ENCODE peak calls at places on chromosome 22, in seven cellular contexts. D is dorsolateral prefrontal cortex, I is K562, O is cardiac muscle cell, V is fibroblast of lung, C is RWPE1, Z is left lung. L is an unnamed sample.
A peak's percentile ranks its signal among the peaks of the same experiment; 100 is the strongest.

GRCh38 chr22:30763815-30764686 is 69.4 kb downstream of the OSBP2 start:
- DNase-seq in D (peak; percentile 82), I (peak; percentile 75), Z (no peak), V (peak; percentile 84), O (peak; percentile 89), C (peak; percentile 73), L (no peak)

GRCh38 chr22:47837703-47838102 is 1075.3 kb downstream of the TBC1D22A start:
- DNase-seq in C (no peak), Z (no peak), V (peak; percentile 28), D (no peak), I (peak; percentile 59), O (peak; percentile 12), L (no peak)

GRCh38 chr22:27308513-27308912 is 493.0 kb downstream of the MN1 start:
- DNase-seq in I (no peak), O (no peak), Z (no peak), C (no peak), D (no peak), V (no peak), L (no peak)

GRCh38 chr22:35708453-35708852 is 9.2 kb upstream of the APOL5 start:
- DNase-seq in Z (no peak), D (no peak), C (no peak), O (peak; percentile 53), I (no peak), V (peak; percentile 53), L (no peak)

GRCh38 chr22:41822289-41823057 is 10.4 kb upstream of the SREBF2 start:
- DNase-seq in V (peak; percentile 69), Z (no peak), C (peak; percentile 64), O (peak; percentile 63), D (no peak), I (peak; percentile 62), L (no peak)

GRCh38 chr22:30390974-30391691 is 3.9 kb upstream of the RNF215 start:
- DNase-seq in D (peak; percentile 23), V (peak; percentile 72), O (peak; percentile 73), I (peak; percentile 88), Z (peak; percentile 71), C (peak; percentile 38), L (no peak)

GRCh38 chr22:29609139-29609538 is 5.7 kb downstream of the NF2 start:
- DNase-seq in Z (no peak), D (no peak), O (no peak), I (peak; percentile 23), V (no peak), C (no peak), L (no peak)

GRCh38 chr22:50118557-50119168 is 28.9 kb downstream of the MOV10L1 start:
- DNase-seq in V (peak; percentile 95), Z (no peak), I (peak; percentile 95), O (peak; percentile 99), D (no peak), C (no peak), L (no peak)

GRCh38 chr22:32338757-32339156 is 18.9 kb upstream of the RFPL3 start:
- DNase-seq in I (no peak), O (no peak), D (no peak), V (no peak), Z (no peak), C (no peak), L (no peak)

GRCh38 chr22:50587407-50587806 is 4.8 kb upstream of the CHKB start:
- DNase-seq in Z (no peak), C (no peak), V (no peak), I (no peak), O (no peak), D (no peak), L (no peak)

GRCh38 chr22:46428602-46429326 is 93.2 kb downstream of the TRMU start:
- DNase-seq in Z (no peak), I (no peak), O (no peak), V (no peak), D (no peak), C (no peak), L (no peak)

GRCh38 chr22:45425101-45425500 is 11.6 kb downstream of the RIBC2 start:
- DNase-seq in C (no peak), V (no peak), O (peak; percentile 22), Z (no peak), I (no peak), D (no peak), L (no peak)

GRCh38 chr22:27159016-27159415 is 501.6 kb downstream of the MIAT start:
- DNase-seq in D (no peak), C (no peak), V (no peak), O (no peak), Z (no peak), I (no peak), L (no peak)

GRCh38 chr22:24803064-24803542 is 2.9 kb upstream of the SGSM1 start:
- DNase-seq in Z (peak; percentile 37), D (peak; percentile 70), C (peak; percentile 37), O (peak; percentile 42), V (peak; percentile 29), I (peak; percentile 52), L (peak; percentile 61)

DNA sequence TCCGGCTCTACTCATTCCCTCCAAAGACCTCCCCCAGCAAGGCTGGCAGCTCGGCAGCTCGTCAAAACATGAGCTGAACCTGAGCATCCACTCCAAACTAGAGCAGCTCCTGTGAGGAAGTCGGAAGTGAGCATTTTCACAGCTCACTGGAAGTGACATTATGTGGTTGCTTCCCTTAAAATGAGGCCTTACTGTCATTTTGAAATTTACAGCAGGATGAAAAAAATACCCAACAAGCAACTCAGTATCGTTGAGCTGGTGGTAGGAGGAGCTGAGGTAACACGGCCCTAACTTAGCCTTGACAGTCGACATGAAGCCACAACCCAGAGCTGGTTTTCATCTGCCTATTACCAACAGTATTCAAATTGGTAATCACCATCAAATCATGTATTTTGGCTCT is 38.0 kb upstream of the ARFGAP3 start:
- DNase-seq in I (no peak), V (no peak), C (no peak), D (peak; percentile 31), Z (no peak), O (no peak), L (no peak)
- H3K27ac ChIP-seq in I (no peak overlapping the region), V (no peak overlapping the region), C (peak overlapping the region; percentile 19), D (peak overlapping the region; percentile 65), Z (peak overlapping the region; percentile 69), O (peak overlapping the region; percentile 39), L (no peak overlapping the region)

GRCh38 chr22:19757985-19758895 is 2.3 kb upstream of the TBX1 start:
- DNase-seq in I (no peak), Z (no peak), O (no peak), C (no peak), D (no peak), V (no peak), L (no peak)

GRCh38 chr22:19757140-19757984 is 3.2 kb upstream of the TBX1 start:
- DNase-seq in O (no peak), V (no peak), I (no peak), C (no peak), Z (no peak), D (no peak), L (no peak)

GRCh38 chr22:19755722-19756287 is 4.8 kb upstream of the TBX1 start:
- DNase-seq in Z (no peak), O (no peak), I (no peak), D (no peak), V (no peak), C (no peak), L (no peak)

GRCh38 chr22:19755145-19755710 is 5.3 kb upstream of the TBX1 start:
- DNase-seq in I (no peak), C (no peak), O (no peak), Z (no peak), D (no peak), V (no peak), L (no peak)

DNA sequence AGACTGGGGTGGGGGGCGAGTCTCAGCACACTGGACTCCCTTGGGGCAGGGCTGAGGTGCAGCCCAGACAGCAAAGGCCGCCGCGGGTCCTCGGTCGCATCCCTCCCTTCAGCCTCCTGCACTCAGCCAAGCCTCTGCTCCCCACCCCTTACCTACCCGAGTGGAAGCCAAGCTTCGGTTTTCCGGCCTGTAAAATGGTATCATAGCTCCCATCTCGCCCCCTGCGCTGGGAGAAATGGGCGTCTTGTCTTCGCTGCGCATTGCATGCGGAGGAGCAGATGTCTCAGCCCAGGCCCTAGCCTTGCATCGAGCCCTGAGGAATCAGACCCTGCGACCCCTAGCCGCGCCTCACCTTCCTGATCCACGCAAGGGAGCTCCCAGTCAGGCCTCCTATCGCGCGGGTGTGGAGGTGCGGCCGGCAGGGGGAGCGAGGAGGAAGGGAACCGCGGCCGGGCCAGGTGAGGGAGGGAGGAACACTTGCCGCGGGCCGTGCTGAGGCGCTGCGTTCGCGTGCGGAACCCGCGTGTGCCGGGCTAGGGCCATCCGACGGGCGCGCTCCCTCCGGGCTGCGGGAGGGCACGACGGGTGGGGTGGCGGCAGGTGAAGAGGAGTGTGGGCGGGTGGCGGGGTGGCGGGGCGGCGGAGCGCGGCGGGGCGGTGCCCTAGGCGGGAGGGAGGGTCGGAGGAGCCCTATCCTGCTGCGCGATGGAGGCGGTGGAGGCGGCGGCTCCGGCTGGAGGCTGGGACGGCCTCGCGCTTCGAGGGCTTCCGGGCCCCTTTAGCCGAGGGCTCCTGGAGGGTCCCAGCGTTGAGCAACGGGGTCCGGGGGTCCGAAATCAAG is 4.1 kb upstream of the TBX1 start:
- DNase-seq in V (no peak), D (peak; percentile 17), I (peak; percentile 95), O (no peak), Z (no peak), C (peak; percentile 67), L (peak; percentile 24)
- TF ChIP-seq CTCF in V (peak; percentile 18), D (no peak), I (peak; percentile 99), O (peak; percentile 47), Z (peak; percentile 42), C (peak; percentile 83), L (peak; percentile 49)

DNA sequence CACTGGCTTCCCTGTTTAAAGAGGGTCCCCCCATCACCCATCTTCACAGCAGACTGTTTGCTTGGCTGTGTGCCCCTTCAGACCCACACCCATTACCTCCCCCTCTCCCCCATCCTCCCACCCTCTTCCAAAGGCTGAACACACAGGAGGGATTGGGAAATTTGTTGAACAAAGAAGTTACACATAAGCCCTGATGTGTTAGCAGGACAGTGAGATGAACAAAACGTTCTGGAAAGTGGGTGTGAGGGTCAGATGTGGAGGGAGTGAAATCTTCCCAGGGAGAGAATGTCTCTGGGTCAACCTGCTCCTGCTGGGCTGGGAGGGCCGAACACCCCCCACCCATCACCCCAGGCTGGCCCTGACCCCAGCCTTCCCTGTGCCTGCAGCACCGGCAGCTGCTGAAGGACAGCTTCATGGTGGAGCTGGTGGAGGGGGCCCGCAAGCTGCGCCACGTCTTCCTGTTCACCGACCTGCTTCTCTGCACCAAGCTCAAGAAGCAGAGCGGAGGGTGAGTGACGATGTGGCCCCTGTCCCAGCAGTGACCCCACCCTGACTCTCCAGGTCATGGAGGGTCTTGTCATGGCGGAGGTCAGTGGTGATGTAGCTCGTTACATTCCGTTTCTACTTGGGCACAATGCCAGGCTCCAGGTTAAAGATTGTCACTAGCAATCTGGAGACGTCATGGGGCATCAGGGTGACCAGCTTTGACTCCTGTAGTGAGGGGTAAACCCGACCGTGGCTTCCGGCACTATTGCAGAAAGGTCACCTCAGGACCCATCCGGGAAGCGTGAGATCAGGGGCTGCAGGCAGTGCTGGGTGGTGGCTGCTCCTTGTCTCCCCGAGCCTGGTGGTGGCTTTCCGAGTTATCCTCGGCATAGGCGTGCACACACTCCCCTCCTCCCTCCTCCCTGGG is 103.5 kb downstream of the BCR start:
- DNase-seq in I (peak; percentile 23), O (peak; percentile 65), C (no peak), D (no peak), Z (no peak), V (no peak), L (peak; percentile 51)
- H3K27ac ChIP-seq in I (no peak overlapping the region), O (no peak overlapping the region), C (peak overlapping the region; percentile 97), D (peak overlapping the region; percentile 68), Z (peak overlapping the region; percentile 75), V (no peak overlapping the region), L (peak overlapping the region; percentile 91)

DNA sequence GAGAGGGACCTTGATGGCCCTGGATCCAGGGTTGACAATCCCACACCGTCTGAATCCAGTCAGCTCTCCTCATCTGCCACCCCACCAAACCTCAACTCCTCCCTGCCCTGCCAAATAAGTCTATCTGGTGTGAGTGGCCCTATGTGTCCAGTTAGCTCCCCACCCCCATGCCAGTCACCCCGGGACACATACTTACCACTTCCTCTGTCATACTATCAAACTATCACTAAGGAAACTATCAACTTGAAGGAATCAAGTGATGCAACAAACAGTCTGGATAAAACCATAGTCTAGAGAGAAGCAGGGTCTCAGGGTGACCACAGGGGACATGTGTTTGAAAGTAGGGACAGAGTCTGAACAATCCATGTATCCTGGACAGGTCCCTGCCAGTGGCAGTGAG is 13.2 kb upstream of the CSF2RB start:
- DNase-seq in V (no peak), Z (no peak), I (no peak), O (no peak), D (no peak), C (no peak), L (no peak)
- TF ChIP-seq CTCF in V (no peak), Z (no peak), I (no peak), O (no peak), D (no peak), C (no peak), L (no peak)

L was measured in tibial nerve.